ENCODE peak calls at places on chromosome 14, in eight cellular contexts. A is DMS79, X is HT1080, D is GM04504, O is foreskin fibroblast, H is NCI-H2029, J is T-helper 2 cell, R is astrocyte of the spinal cord. G is an unnamed sample.
A peak's percentile ranks its signal among the peaks of the same experiment; 100 is the strongest.

GRCh38 chr14:79271122-79271521 is 940.2 kb downstream of the DIO2 start:
- DNase-seq in O (no peak), D (no peak), A (no peak), H (no peak), J (no peak), X (no peak), R (no peak), G (no peak)

GRCh38 chr14:85534914-85535313 is 5.0 kb downstream of the FLRT2 start:
- DNase-seq in X (no peak), H (no peak), D (no peak), R (no peak), O (peak; percentile 46), J (no peak), A (no peak), G (no peak)

GRCh38 chr14:100611811-100612480 is 24.7 kb upstream of the BEGAIN start:
- DNase-seq in O (no peak), J (no peak), R (no peak), A (no peak), D (no peak), X (no peak), H (no peak), G (no peak)

GRCh38 chr14:64673748-64674147 is 30.5 kb upstream of the PLEKHG3 start:
- DNase-seq in R (no peak), H (no peak), O (no peak), X (peak; percentile 36), D (no peak), J (peak; percentile 23), A (no peak), G (peak; percentile 35)

GRCh38 chr14:54642950-54643695 is 76.2 kb downstream of the SAMD4A start:
- DNase-seq in O (peak; percentile 54), X (peak; percentile 15), A (no peak), R (peak; percentile 59), J (no peak), D (no peak), H (no peak), G (peak; percentile 30)

GRCh38 chr14:36485773-36486172 is 34.3 kb downstream of the NKX2-1 start:
- DNase-seq in A (no peak), O (no peak), H (no peak), J (no peak), D (no peak), X (no peak), R (no peak), G (no peak)

GRCh38 chr14:102539544-102540309 is 30.2 kb upstream of the ANKRD9 start:
- DNase-seq in A (peak; percentile 75), X (no peak), J (no peak), H (no peak), O (peak; percentile 76), R (peak; percentile 37), D (no peak), G (peak; percentile 37)

GRCh38 chr14:93784878-93785277 is 3.4 kb downstream of the PRIMA1 start:
- DNase-seq in X (no peak), J (no peak), D (no peak), A (no peak), H (no peak), R (no peak), O (no peak), G (no peak)

GRCh38 chr14:75711134-75711795 is 50.2 kb downstream of the TTLL5 start:
- DNase-seq in R (peak; percentile 77), D (peak; percentile 35), J (no peak), X (peak; percentile 56), O (peak; percentile 77), A (no peak), H (no peak), G (peak; percentile 53)

GRCh38 chr14:31449971-31450610 is 7.2 kb downstream of the DTD2 start:
- DNase-seq in X (peak; percentile 28), D (peak; percentile 31), J (no peak), A (peak; percentile 43), R (peak; percentile 59), O (peak; percentile 58), H (peak; percentile 83), G (peak; percentile 47)

GRCh38 chr14:25696176-25696575 is 646.2 kb upstream of the STXBP6 start:
- DNase-seq in O (no peak), J (no peak), X (no peak), D (no peak), A (no peak), R (no peak), H (no peak), G (no peak)

GRCh38 chr14:71400821-71401447 is 493.7 kb downstream of the PCNX1 start:
- DNase-seq in H (no peak), O (peak; percentile 52), J (no peak), X (peak; percentile 58), R (peak; percentile 61), A (no peak), D (no peak), G (peak; percentile 71)

GRCh38 chr14:75123991-75124390 is 2.9 kb downstream of the NEK9 start:
- DNase-seq in X (peak; percentile 87), H (no peak), R (peak; percentile 80), J (no peak), O (peak; percentile 58), A (no peak), D (peak; percentile 47), G (peak; percentile 88)

GRCh38 chr14:52266179-52266578 is 1.3 kb upstream of the PTGDR start:
- DNase-seq in J (no peak), O (peak; percentile 74), D (peak; percentile 42), R (peak; percentile 66), A (no peak), H (no peak), X (peak; percentile 50), G (peak; percentile 32)

GRCh38 chr14:103259801-103260628 is 74.0 kb upstream of the EIF5 start:
- DNase-seq in D (no peak), J (no peak), A (no peak), X (no peak), R (no peak), H (no peak), O (no peak), G (no peak)

GRCh38 chr14:56555921-56556570 is 23.6 kb upstream of the TMEM260 start:
- DNase-seq in R (peak; percentile 51), X (no peak), J (no peak), D (no peak), O (peak; percentile 59), H (peak; percentile 66), A (peak; percentile 78), G (peak; percentile 72)

G was measured in bronchial epithelial cell.